ENCODE peak calls at places on chromosomes 2 and 18, in eight cellular contexts. One of them, this sample, is unnamed.

GRCh38 chr2:193332938-193333337 is 1138.2 kb upstream of the TMEFF2 start:
- DNase-seq in endothelial cell: no peak
- DNase-seq in germinal center: no peak
- DNase-seq in transverse colon: no peak
- DNase-seq in HT1080: peak
- DNase-seq in breast epithelium: no peak
- DNase-seq in activated CD4-positive, alpha-beta T cell treated with anti-CD3 and anti-CD28 coated beads, Interleukin-2, amount 50 U/mL, for 1 hour: no peak
- DNase-seq in CD8-positive, alpha-beta T cell: no peak
- DNase-seq in this sample: no peak

GRCh38 chr2:2590796-2591541 is 259.9 kb upstream of the MYT1L start:
- DNase-seq in endothelial cell: no peak
- DNase-seq in germinal center: no peak
- DNase-seq in transverse colon: no peak
- DNase-seq in HT1080: no peak
- DNase-seq in breast epithelium: no peak
- DNase-seq in activated CD4-positive, alpha-beta T cell treated with anti-CD3 and anti-CD28 coated beads, Interleukin-2, amount 50 U/mL, for 1 hour: no peak
- DNase-seq in CD8-positive, alpha-beta T cell: no peak
- DNase-seq in this sample: no peak

GRCh38 chr2:6054394-6054732 is 362.2 kb downstream of the SOX11 start:
- DNase-seq in endothelial cell: no peak
- DNase-seq in germinal center: no peak
- DNase-seq in transverse colon: no peak
- DNase-seq in HT1080: no peak
- DNase-seq in breast epithelium: no peak
- DNase-seq in activated CD4-positive, alpha-beta T cell treated with anti-CD3 and anti-CD28 coated beads, Interleukin-2, amount 50 U/mL, for 1 hour: no peak
- DNase-seq in CD8-positive, alpha-beta T cell: no peak
- DNase-seq in this sample: no peak

GRCh38 chr2:240139666-240140393 is 628 bp downstream of the OTOS start:
- DNase-seq in endothelial cell: no peak
- DNase-seq in germinal center: no peak
- DNase-seq in transverse colon: no peak
- DNase-seq in HT1080: no peak
- DNase-seq in breast epithelium: no peak
- DNase-seq in activated CD4-positive, alpha-beta T cell treated with anti-CD3 and anti-CD28 coated beads, Interleukin-2, amount 50 U/mL, for 1 hour: no peak
- DNase-seq in CD8-positive, alpha-beta T cell: no peak
- DNase-seq in this sample: no peak

GRCh38 chr2:226308981-226309380 is 490.6 kb downstream of the IRS1 start:
- DNase-seq in endothelial cell: no peak
- DNase-seq in germinal center: no peak
- DNase-seq in transverse colon: no peak
- DNase-seq in HT1080: peak
- DNase-seq in breast epithelium: no peak
- DNase-seq in activated CD4-positive, alpha-beta T cell treated with anti-CD3 and anti-CD28 coated beads, Interleukin-2, amount 50 U/mL, for 1 hour: no peak
- DNase-seq in CD8-positive, alpha-beta T cell: no peak
- DNase-seq in this sample: no peak

GRCh38 chr18:63788447-63789096 is 13.4 kb downstream of the SERPINB7 start:
- DNase-seq in endothelial cell: no peak
- DNase-seq in germinal center: no peak
- DNase-seq in transverse colon: no peak
- DNase-seq in HT1080: peak
- DNase-seq in breast epithelium: no peak
- DNase-seq in activated CD4-positive, alpha-beta T cell treated with anti-CD3 and anti-CD28 coated beads, Interleukin-2, amount 50 U/mL, for 1 hour: peak
- DNase-seq in CD8-positive, alpha-beta T cell: peak
- DNase-seq in this sample: peak

GRCh38 chr2:75801234-75801982 is 90.7 kb upstream of the GCFC2 start:
- DNase-seq in endothelial cell: no peak
- DNase-seq in germinal center: no peak
- DNase-seq in transverse colon: no peak
- DNase-seq in HT1080: no peak
- DNase-seq in breast epithelium: no peak
- DNase-seq in activated CD4-positive, alpha-beta T cell treated with anti-CD3 and anti-CD28 coated beads, Interleukin-2, amount 50 U/mL, for 1 hour: no peak
- DNase-seq in CD8-positive, alpha-beta T cell: no peak
- DNase-seq in this sample: no peak

GRCh38 chr2:203016716-203017115 is 2.0 kb downstream of the NBEAL1 start:
- DNase-seq in endothelial cell: no peak
- DNase-seq in germinal center: no peak
- DNase-seq in transverse colon: no peak
- DNase-seq in HT1080: no peak
- DNase-seq in breast epithelium: no peak
- DNase-seq in activated CD4-positive, alpha-beta T cell treated with anti-CD3 and anti-CD28 coated beads, Interleukin-2, amount 50 U/mL, for 1 hour: no peak
- DNase-seq in CD8-positive, alpha-beta T cell: no peak
- DNase-seq in this sample: no peak

GRCh38 chr2:196640031-196640548 is 575 bp downstream of the CCDC150 start:
- DNase-seq in endothelial cell: no peak
- DNase-seq in germinal center: peak
- DNase-seq in transverse colon: no peak
- DNase-seq in HT1080: no peak
- DNase-seq in breast epithelium: no peak
- DNase-seq in activated CD4-positive, alpha-beta T cell treated with anti-CD3 and anti-CD28 coated beads, Interleukin-2, amount 50 U/mL, for 1 hour: no peak
- DNase-seq in CD8-positive, alpha-beta T cell: no peak
- DNase-seq in this sample: peak

GRCh38 chr2:225157052-225157451 is 114.8 kb upstream of the DOCK10 start:
- DNase-seq in endothelial cell: no peak
- DNase-seq in germinal center: no peak
- DNase-seq in transverse colon: no peak
- DNase-seq in HT1080: no peak
- DNase-seq in breast epithelium: no peak
- DNase-seq in activated CD4-positive, alpha-beta T cell treated with anti-CD3 and anti-CD28 coated beads, Interleukin-2, amount 50 U/mL, for 1 hour: no peak
- DNase-seq in CD8-positive, alpha-beta T cell: no peak
- DNase-seq in this sample: no peak

GRCh38 chr2:74850816-74851566 is 17.1 kb downstream of the HK2 start:
- DNase-seq in endothelial cell: no peak
- DNase-seq in germinal center: no peak
- DNase-seq in transverse colon: no peak
- DNase-seq in HT1080: peak
- DNase-seq in breast epithelium: no peak
- DNase-seq in activated CD4-positive, alpha-beta T cell treated with anti-CD3 and anti-CD28 coated beads, Interleukin-2, amount 50 U/mL, for 1 hour: no peak
- DNase-seq in CD8-positive, alpha-beta T cell: no peak
- DNase-seq in this sample: no peak

GRCh38 chr2:219417374-219417773 is 803 bp upstream of the DES start:
- DNase-seq in endothelial cell: no peak
- DNase-seq in germinal center: no peak
- DNase-seq in transverse colon: no peak
- DNase-seq in HT1080: no peak
- DNase-seq in breast epithelium: no peak
- DNase-seq in activated CD4-positive, alpha-beta T cell treated with anti-CD3 and anti-CD28 coated beads, Interleukin-2, amount 50 U/mL, for 1 hour: no peak
- DNase-seq in CD8-positive, alpha-beta T cell: no peak
- DNase-seq in this sample: no peak

GRCh38 chr2:148756292-148756975 is 111.9 kb downstream of the EPC2 start:
- DNase-seq in endothelial cell: no peak
- DNase-seq in germinal center: no peak
- DNase-seq in transverse colon: no peak
- DNase-seq in HT1080: peak
- DNase-seq in breast epithelium: no peak
- DNase-seq in activated CD4-positive, alpha-beta T cell treated with anti-CD3 and anti-CD28 coated beads, Interleukin-2, amount 50 U/mL, for 1 hour: no peak
- DNase-seq in CD8-positive, alpha-beta T cell: no peak
- DNase-seq in this sample: peak

GRCh38 chr2:149143734-149144133 is 105.2 kb downstream of the LYPD6B start:
- DNase-seq in endothelial cell: no peak
- DNase-seq in germinal center: no peak
- DNase-seq in transverse colon: no peak
- DNase-seq in HT1080: peak
- DNase-seq in breast epithelium: no peak
- DNase-seq in activated CD4-positive, alpha-beta T cell treated with anti-CD3 and anti-CD28 coated beads, Interleukin-2, amount 50 U/mL, for 1 hour: no peak
- DNase-seq in CD8-positive, alpha-beta T cell: no peak
- DNase-seq in this sample: no peak

GRCh38 chr2:20381457-20381856 is 30.8 kb upstream of the PUM2 start:
- DNase-seq in endothelial cell: no peak
- DNase-seq in germinal center: no peak
- DNase-seq in transverse colon: peak
- DNase-seq in HT1080: no peak
- DNase-seq in breast epithelium: no peak
- DNase-seq in activated CD4-positive, alpha-beta T cell treated with anti-CD3 and anti-CD28 coated beads, Interleukin-2, amount 50 U/mL, for 1 hour: no peak
- DNase-seq in CD8-positive, alpha-beta T cell: no peak
- DNase-seq in this sample: peak

GRCh38 chr2:149134335-149134923 is 95.9 kb downstream of the LYPD6B start:
- DNase-seq in endothelial cell: no peak
- DNase-seq in germinal center: no peak
- DNase-seq in transverse colon: no peak
- DNase-seq in HT1080: no peak
- DNase-seq in breast epithelium: no peak
- DNase-seq in activated CD4-positive, alpha-beta T cell treated with anti-CD3 and anti-CD28 coated beads, Interleukin-2, amount 50 U/mL, for 1 hour: no peak
- DNase-seq in CD8-positive, alpha-beta T cell: no peak
- DNase-seq in this sample: no peak

GRCh38 chr2:181656450-181657261 is at the start of gene CERKL:
- DNase-seq in endothelial cell: peak
- DNase-seq in germinal center: peak
- DNase-seq in transverse colon: peak
- DNase-seq in HT1080: no peak
- DNase-seq in breast epithelium: no peak
- DNase-seq in activated CD4-positive, alpha-beta T cell treated with anti-CD3 and anti-CD28 coated beads, Interleukin-2, amount 50 U/mL, for 1 hour: no peak
- DNase-seq in CD8-positive, alpha-beta T cell: no peak
- DNase-seq in this sample: peak

GRCh38 chr2:11822746-11823411 is 76.4 kb downstream of the LPIN1 start:
- DNase-seq in endothelial cell: no peak
- DNase-seq in germinal center: no peak
- DNase-seq in transverse colon: peak
- DNase-seq in HT1080: no peak
- DNase-seq in breast epithelium: no peak
- DNase-seq in activated CD4-positive, alpha-beta T cell treated with anti-CD3 and anti-CD28 coated beads, Interleukin-2, amount 50 U/mL, for 1 hour: no peak
- DNase-seq in CD8-positive, alpha-beta T cell: no peak
- DNase-seq in this sample: peak

GRCh38 chr18:74596959-74597661 is 560 bp upstream of the ZNF407 start:
- DNase-seq in endothelial cell: peak
- DNase-seq in germinal center: peak
- DNase-seq in transverse colon: peak
- DNase-seq in HT1080: no peak
- DNase-seq in breast epithelium: peak
- DNase-seq in activated CD4-positive, alpha-beta T cell treated with anti-CD3 and anti-CD28 coated beads, Interleukin-2, amount 50 U/mL, for 1 hour: peak
- DNase-seq in CD8-positive, alpha-beta T cell: peak
- DNase-seq in this sample: peak

GRCh38 chr2:33131820-33132219 is 185.1 kb downstream of the LTBP1 start:
- DNase-seq in endothelial cell: no peak
- DNase-seq in germinal center: no peak
- DNase-seq in transverse colon: no peak
- DNase-seq in HT1080: no peak
- DNase-seq in breast epithelium: no peak
- DNase-seq in activated CD4-positive, alpha-beta T cell treated with anti-CD3 and anti-CD28 coated beads, Interleukin-2, amount 50 U/mL, for 1 hour: no peak
- DNase-seq in CD8-positive, alpha-beta T cell: no peak
- DNase-seq in this sample: no peak

GRCh38 chr2:4585057-4585635 is 881.8 kb downstream of the DCDC2C start:
- DNase-seq in endothelial cell: no peak
- DNase-seq in germinal center: no peak
- DNase-seq in transverse colon: no peak
- DNase-seq in HT1080: no peak
- DNase-seq in breast epithelium: no peak
- DNase-seq in activated CD4-positive, alpha-beta T cell treated with anti-CD3 and anti-CD28 coated beads, Interleukin-2, amount 50 U/mL, for 1 hour: no peak
- DNase-seq in CD8-positive, alpha-beta T cell: no peak
- DNase-seq in this sample: no peak

GRCh38 chr2:166453995-166454595 is 40.0 kb downstream of the SCN7A start:
- DNase-seq in endothelial cell: no peak
- DNase-seq in germinal center: no peak
- DNase-seq in transverse colon: no peak
- DNase-seq in HT1080: no peak
- DNase-seq in breast epithelium: no peak
- DNase-seq in activated CD4-positive, alpha-beta T cell treated with anti-CD3 and anti-CD28 coated beads, Interleukin-2, amount 50 U/mL, for 1 hour: no peak
- DNase-seq in CD8-positive, alpha-beta T cell: no peak
- DNase-seq in this sample: no peak

GRCh38 chr2:172100080-172101007 is 2.4 kb downstream of the DLX2 start:
- DNase-seq in endothelial cell: no peak
- DNase-seq in germinal center: no peak
- DNase-seq in transverse colon: no peak
- DNase-seq in HT1080: no peak
- DNase-seq in breast epithelium: no peak
- DNase-seq in activated CD4-positive, alpha-beta T cell treated with anti-CD3 and anti-CD28 coated beads, Interleukin-2, amount 50 U/mL, for 1 hour: no peak
- DNase-seq in CD8-positive, alpha-beta T cell: no peak
- DNase-seq in this sample: no peak